ENCODE peak calls at places on chromosomes 16 and 17, in six cellular contexts. T, Q, U, N, G and F are unnamed samples.

GRCh38 chr16:8863594-8864424 is 5.0 kb downstream of the CARHSP1 start:
- DNase-seq in N (no peak), Q (no peak), U (no peak), T (no peak), G (no peak), F (no peak)

GRCh38 chr16:9383281-9383680 is 291.8 kb downstream of the HAPSTR1 start:
- DNase-seq in N (no peak), T (no peak), Q (no peak), U (no peak), G (no peak), F (no peak)

GRCh38 chr17:8310601-8311123 is 621 bp downstream of the ARHGEF15 start:
- DNase-seq in Q (no peak), T (no peak), N (no peak), G (no peak), U (no peak), F (no peak)

GRCh38 chr16:72530434-72530833 is 358.5 kb upstream of the PMFBP1 start:
- DNase-seq in N (no peak), G (no peak), T (no peak), Q (no peak), U (no peak), F (no peak)

GRCh38 chr17:68771867-68772515 is 170.8 kb upstream of the FAM20A start:
- DNase-seq in Q (peak; percentile 54), G (no peak), N (peak; percentile 52), T (no peak), U (no peak), F (no peak)

GRCh38 chr17:78560731-78561130 is 16.5 kb downstream of the DNAH17 start:
- DNase-seq in Q (no peak), G (no peak), N (no peak), U (no peak), T (no peak), F (no peak)

GRCh38 chr17:63772801-63773271 is 561 bp downstream of the CCDC47 start:
- DNase-seq in N (peak; percentile 19), T (no peak), U (no peak), Q (no peak), G (no peak), F (no peak)

GRCh38 chr16:49201118-49201517 is 80.5 kb downstream of the CBLN1 start:
- DNase-seq in Q (no peak), N (no peak), T (no peak), U (no peak), G (no peak), F (no peak)

GRCh38 chr17:20091161-20092029 is 82.2 kb downstream of the SPECC1 start:
- DNase-seq in U (no peak), Q (no peak), N (no peak), G (no peak), T (peak; percentile 65), F (no peak)

GRCh38 chr17:7029659-7030058 is 6.2 kb upstream of the SLC16A13 start:
- DNase-seq in T (no peak), Q (no peak), U (no peak), G (no peak), N (no peak), F (no peak)

GRCh38 chr17:1787301-1787902 is 25.5 kb downstream of the SERPINF1 start:
- DNase-seq in G (no peak), N (peak; percentile 52), T (peak; percentile 94), Q (peak; percentile 99), U (peak; percentile 83), F (no peak)

GRCh38 chr16:69105501-69106361 is at the start of gene HAS3:
- DNase-seq in N (peak; percentile 90), U (peak; percentile 48), G (peak; percentile 53), Q (peak; percentile 81), T (no peak), F (no peak)

GRCh38 chr16:78551487-78552085 is 452.1 kb downstream of the WWOX start:
- DNase-seq in N (no peak), U (no peak), G (no peak), T (no peak), Q (no peak), F (no peak)

GRCh38 chr17:81518113-81518784 is 5.7 kb upstream of the ACTG1 start:
- DNase-seq in N (no peak), U (no peak), Q (no peak), G (no peak), T (no peak), F (no peak)

GRCh38 chr17:48539177-48539576 is 5.7 kb downstream of the HOXB2 start:
- DNase-seq in Q (no peak), G (no peak), U (peak; percentile 87), N (no peak), T (no peak), F (no peak)

DNA sequence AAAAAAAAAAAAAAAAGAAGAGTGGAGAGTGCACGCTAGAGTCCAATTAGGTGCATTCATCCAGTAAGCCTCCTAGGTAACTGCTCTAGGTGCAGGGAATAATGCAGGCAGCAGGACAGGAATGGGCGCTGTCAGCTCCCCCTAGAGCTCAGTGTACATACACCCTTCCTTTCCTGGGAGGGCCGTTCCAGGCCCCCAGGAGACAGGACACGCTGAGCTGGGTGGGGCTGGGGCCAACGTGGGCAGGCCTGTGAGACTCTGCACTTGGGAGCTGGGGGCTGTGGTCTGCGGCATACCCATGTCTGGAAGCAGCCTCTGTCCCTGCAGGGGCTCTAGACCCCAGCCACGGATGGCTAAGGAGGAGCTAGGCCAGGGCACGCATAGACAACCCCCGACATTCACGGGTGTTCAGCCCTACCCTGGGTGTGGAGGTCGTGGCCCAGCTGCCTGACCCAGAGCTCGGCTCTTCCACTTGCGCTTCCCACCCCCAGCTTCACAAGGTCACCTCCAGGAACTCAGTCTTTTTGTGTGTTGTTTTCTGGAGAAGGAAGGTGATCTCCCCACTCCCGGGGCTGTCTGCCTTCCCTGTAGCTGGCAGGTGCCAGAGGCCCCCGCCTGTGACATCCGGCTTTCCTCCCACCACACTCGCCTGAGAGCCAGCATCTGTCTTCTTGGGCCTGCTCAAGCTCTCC is 985 bp upstream of the ANTKMT start:
- DNase-seq in T (no peak), Q (peak; percentile 70), N (peak; percentile 54), G (no peak), U (no peak), F (no peak)
- TF ChIP-seq CTCF in T (no peak), Q (peak; percentile 36), N (peak; percentile 38), G (peak; percentile 31), U (peak; percentile 53), F (peak; percentile 22)

DNA sequence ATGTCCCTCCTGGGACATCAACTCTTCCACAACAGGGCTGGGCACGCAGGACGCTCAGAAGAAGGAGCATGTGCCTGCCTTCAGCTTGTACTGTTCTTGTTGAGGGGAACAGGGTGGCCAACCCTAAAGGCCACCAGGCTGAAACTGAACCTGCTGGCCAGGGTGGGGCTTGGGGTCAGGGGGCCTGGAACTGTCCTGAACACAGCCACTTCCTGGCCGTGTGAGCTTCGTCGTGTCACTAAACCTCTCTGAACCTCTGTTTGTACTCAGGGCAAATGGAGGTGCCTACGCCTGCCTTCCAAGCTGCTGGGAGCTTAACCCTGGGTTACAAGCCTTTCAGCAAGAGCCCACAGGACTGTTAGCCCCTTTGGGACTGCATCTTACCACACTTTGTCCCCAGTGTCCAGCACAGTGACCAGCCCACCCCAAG is 6.7 kb downstream of the ARHGAP27 start:
- DNase-seq in G (no peak), Q (no peak), T (no peak), N (no peak), U (no peak), F (no peak)
- TF ChIP-seq CTCF in G (no peak), Q (no peak), T (no peak), N (peak; percentile 3), U (no peak), F (no peak)

GRCh38 chr17:17385502-17385901 is 82.3 kb downstream of the NT5M start:
- DNase-seq in N (peak; percentile 76), U (no peak), T (no peak), G (no peak), Q (no peak), F (no peak)
- TF ChIP-seq CTCF in N (no peak), U (no peak), T (no peak), G (no peak), Q (no peak), F (no peak)

GRCh38 chr17:17503566-17504130 is 7.5 kb upstream of the RASD1 start:
- DNase-seq in G (no peak), T (no peak), N (no peak), U (no peak), Q (no peak), F (no peak)

GRCh38 chr17:17499402-17500145 is 3.4 kb upstream of the RASD1 start:
- DNase-seq in U (no peak), G (no peak), N (no peak), Q (no peak), T (no peak), F (no peak)

GRCh38 chr17:17498606-17499301 is 2.6 kb upstream of the RASD1 start:
- DNase-seq in U (no peak), T (no peak), G (no peak), Q (no peak), N (no peak), F (no peak)

GRCh38 chr17:17502741-17503565 is 6.8 kb upstream of the RASD1 start:
- DNase-seq in Q (no peak), T (no peak), U (no peak), G (no peak), N (no peak), F (no peak)

DNA sequence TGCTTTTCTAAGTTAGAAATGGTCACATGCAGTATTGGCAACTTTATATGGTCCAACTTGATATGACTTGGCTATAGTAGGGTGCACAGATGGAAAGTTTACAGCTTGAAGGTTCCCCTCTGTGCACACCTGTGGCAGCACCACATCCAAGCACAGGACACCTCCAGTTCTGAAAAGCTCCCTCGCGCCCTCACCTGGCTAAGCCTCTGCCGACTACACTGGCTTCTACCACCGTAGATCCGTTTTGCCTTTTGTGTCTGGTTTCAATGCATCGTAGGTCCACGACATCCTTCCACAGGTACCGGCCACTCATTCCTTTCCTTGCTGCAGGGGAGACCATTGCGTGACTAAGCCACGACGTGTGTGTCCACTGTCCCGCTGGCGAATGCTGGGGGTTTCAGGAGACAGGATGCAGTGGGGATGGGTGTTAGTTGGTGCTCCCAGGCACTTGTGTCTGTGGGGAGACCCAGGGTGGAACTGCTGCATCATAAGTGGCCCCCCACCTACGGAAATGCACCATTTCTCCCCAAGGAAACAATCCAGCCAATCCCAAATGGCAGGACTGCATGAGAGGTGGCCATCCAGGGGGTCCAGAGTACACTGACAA is 4.9 kb upstream of the RASD1 start:
- DNase-seq in N (no peak), G (no peak), T (no peak), U (no peak), Q (no peak), F (no peak)
- TF ChIP-seq CTCF in N (no peak), G (peak; percentile 48), T (no peak), U (no peak), Q (no peak), F (no peak)